ENCODE peak calls at places on chromosomes 4 and X, in five cellular contexts. D is SK-N-SH, M is GM23338, Y is HCT116, H is spleen. Q is an unnamed sample.
A peak's percentile ranks its signal among the peaks of the same experiment; 100 is the strongest.

GRCh38 chr4:31045724-31046318 is 325.7 kb downstream of the PCDH7 start:
- DNase-seq in D (no peak), M (peak; percentile 65), Y (no peak), H (no peak), Q (no peak)

GRCh38 chr4:44157611-44158277 is 290.9 kb downstream of the KCTD8 start:
- DNase-seq in D (no peak), M (no peak), Y (no peak), H (no peak), Q (no peak)

GRCh38 chr4:127905029-127905428 is 24.3 kb downstream of the PLK4 start:
- DNase-seq in D (no peak), M (no peak), Y (no peak), H (no peak), Q (no peak)

GRCh38 chr4:28209371-28209924 is 1348.8 kb downstream of the STIM2 start:
- DNase-seq in D (no peak), M (no peak), Y (no peak), H (no peak), Q (no peak)

GRCh38 chr4:3644849-3645627 is 112.8 kb upstream of the LRPAP1 start:
- DNase-seq in D (no peak), M (no peak), Y (no peak), H (no peak), Q (no peak)

GRCh38 chr4:138572007-138572406 is 329.9 kb upstream of the SLC7A11 start:
- DNase-seq in D (no peak), M (no peak), Y (no peak), H (no peak), Q (no peak)

GRCh38 chr4:100489316-100489715 is 28.5 kb downstream of the EMCN start:
- DNase-seq in D (no peak), M (no peak), Y (no peak), H (no peak), Q (no peak)

GRCh38 chr4:110211007-110211769 is 12.8 kb upstream of the ELOVL6 start:
- DNase-seq in D (peak; percentile 56), M (peak; percentile 70), Y (no peak), H (no peak), Q (no peak)

GRCh38 chr4:76780781-76781697 is 116.9 kb downstream of the SOWAHB start:
- DNase-seq in D (no peak), M (no peak), Y (no peak), H (no peak), Q (no peak)

GRCh38 chr4:173494013-173494970 is 35.7 kb downstream of the HAND2 start:
- DNase-seq in D (no peak), M (peak; percentile 96), Y (peak; percentile 72), H (peak; percentile 81), Q (peak; percentile 53)

GRCh38 chrX:107878106-107878505 is 52.4 kb downstream of the MID2 start:
- DNase-seq in D (no peak), M (no peak), Y (no peak), H (no peak), Q (no peak)

GRCh38 chr4:112327950-112328349 is 30.8 kb downstream of the ALPK1 start:
- DNase-seq in D (peak; percentile 27), M (peak; percentile 77), Y (peak; percentile 32), H (peak; percentile 62), Q (no peak)

GRCh38 chr4:27974339-27974738 is 1113.7 kb downstream of the STIM2 start:
- DNase-seq in D (no peak), M (no peak), Y (no peak), H (no peak), Q (no peak)

GRCh38 chrX:72201836-72202536 is 20.4 kb downstream of the PIN4 start:
- DNase-seq in D (no peak), M (no peak), Y (no peak), H (no peak), Q (peak; percentile 61)

GRCh38 chrX:103552236-103552635 is 32.9 kb upstream of the RAB40A start:
- DNase-seq in D (no peak), M (no peak), Y (no peak), H (no peak), Q (no peak)

GRCh38 chrX:20352504-20352903 is 85.8 kb upstream of the RPS6KA3 start:
- DNase-seq in D (no peak), M (no peak), Y (no peak), H (no peak), Q (no peak)

GRCh38 chrX:116240446-116240845 is 69.9 kb downstream of the AGTR2 start:
- DNase-seq in D (no peak), M (no peak), Y (no peak), H (no peak), Q (no peak)

GRCh38 chrX:103663921-103664320 is 22.6 kb downstream of the MORF4L2 start:
- DNase-seq in D (no peak), M (peak; percentile 9), Y (no peak), H (no peak), Q (no peak)

GRCh38 chr4:122450847-122451246 is 5.7 kb downstream of the IL2 start:
- DNase-seq in D (no peak), M (peak; percentile 91), Y (peak; percentile 73), H (no peak), Q (no peak)

GRCh38 chrX:113651306-113651705 is 810.7 kb upstream of the AMOT start:
- DNase-seq in D (no peak), M (no peak), Y (no peak), H (no peak), Q (no peak)

GRCh38 chr4:29704059-29704458 is 1016.1 kb upstream of the PCDH7 start:
- DNase-seq in D (no peak), M (no peak), Y (no peak), H (no peak), Q (no peak)

GRCh38 chr4:145183023-145183422 is 2.6 kb upstream of the OTUD4 start:
- DNase-seq in D (no peak), M (no peak), Y (no peak), H (no peak), Q (no peak)

GRCh38 chrX:119410027-119410819 is 11.1 kb downstream of the SLC25A43 start:
- DNase-seq in D (no peak), M (no peak), Y (peak; percentile 49), H (no peak), Q (no peak)

GRCh38 chrX:44889824-44890223 is 16.8 kb downstream of the KDM6A start:
- DNase-seq in D (no peak), M (no peak), Y (no peak), H (no peak), Q (no peak)

GRCh38 chrX:24371391-24371972 is 11.0 kb downstream of the SUPT20HL1 start:
- DNase-seq in D (peak; percentile 69), M (peak; percentile 87), Y (peak; percentile 44), H (no peak), Q (peak; percentile 8)

GRCh38 chr4:40493160-40493559 is 136.5 kb downstream of the RBM47 start:
- DNase-seq in D (no peak), M (no peak), Y (no peak), H (no peak), Q (no peak)

GRCh38 chr4:106287353-106287969 is 28.5 kb downstream of the TBCK start:
- DNase-seq in D (no peak), M (no peak), Y (no peak), H (no peak), Q (peak; percentile 17)

GRCh38 chr4:98510757-98511517 is 147.5 kb downstream of the TSPAN5 start:
- DNase-seq in D (no peak), M (no peak), Y (no peak), H (no peak), Q (no peak)

GRCh38 chr4:153409924-153410501 is 56.1 kb upstream of the TMEM131L start:
- DNase-seq in D (no peak), M (no peak), Y (no peak), H (no peak), Q (no peak)

GRCh38 chr4:16577177-16577576 is 321.3 kb downstream of the LDB2 start:
- DNase-seq in D (no peak), M (no peak), Y (no peak), H (no peak), Q (no peak)

GRCh38 chr4:155908187-155909139 is 5.0 kb downstream of the TDO2 start:
- DNase-seq in D (no peak), M (no peak), Y (no peak), H (no peak), Q (no peak)

DNA sequence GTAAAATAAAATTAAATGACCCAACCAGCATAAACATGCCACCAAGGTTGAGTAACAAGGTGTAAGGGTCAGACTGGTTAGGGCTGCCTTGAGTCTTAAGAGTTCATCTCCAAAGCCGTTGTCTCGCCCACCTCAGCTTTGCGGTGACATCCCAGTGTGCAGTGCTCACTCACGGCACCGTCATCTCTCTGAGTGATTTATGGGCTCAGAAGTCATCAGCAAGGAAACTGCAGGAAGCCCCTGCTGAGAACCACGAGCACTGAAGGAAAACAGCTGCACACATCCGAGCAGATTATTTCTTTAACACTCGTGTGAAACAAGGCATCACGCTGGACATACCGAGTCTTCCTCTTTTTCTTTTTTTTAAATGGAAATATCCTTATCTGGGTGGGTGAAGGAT is 411.1 kb downstream of the TRIML1 start:
- DNase-seq in D (no peak), M (no peak), Y (no peak), H (no peak), Q (no peak)
- TF ChIP-seq POLR2AphosphoS5 in D (no peak), M (no peak), Y (no peak), H (no peak), Q (no peak)

GRCh38 chr4:37990731-37991130 is 30.5 kb downstream of the PTTG2 start:
- DNase-seq in D (no peak), M (no peak), Y (no peak), H (no peak), Q (no peak)
- H3K4me1 ChIP-seq in D (peaks cover 2% of the 10 kb centered on the region), M (peaks cover 63% of the 10 kb centered on the region), Y (peaks cover 5% of the 10 kb centered on the region), H (peaks cover 41% of the 10 kb centered on the region), Q (no peaks in the 10 kb centered on the region)

DNA sequence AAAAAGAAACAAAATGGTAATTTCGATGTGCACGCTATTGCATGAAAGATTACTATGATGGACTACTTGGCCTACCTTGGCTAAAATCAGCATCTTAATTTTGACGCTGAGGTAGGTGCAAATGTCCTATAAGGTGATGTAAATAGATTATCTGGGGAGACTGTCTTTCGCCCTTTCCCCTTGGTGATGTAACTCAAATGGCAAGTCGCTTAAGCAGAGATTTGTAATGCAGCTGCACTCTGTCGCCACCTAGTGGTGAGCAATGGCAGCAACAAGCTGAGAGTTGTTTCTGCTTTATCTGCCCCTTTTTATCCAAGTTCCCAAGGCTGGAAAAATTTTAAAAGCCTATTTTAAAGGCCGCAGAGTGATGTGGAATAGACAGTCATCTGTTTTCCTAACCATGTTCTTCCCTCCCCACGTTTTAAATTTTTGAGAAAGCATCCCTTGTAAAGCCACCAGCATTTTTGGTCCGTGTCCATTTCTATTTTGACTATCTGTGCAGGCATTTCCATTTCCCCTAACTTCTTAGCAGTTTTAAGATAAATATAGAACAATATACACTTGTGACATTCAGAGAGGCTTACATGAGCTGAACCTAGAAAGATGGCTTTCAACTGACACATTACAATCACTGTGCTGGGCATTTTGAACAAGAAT is 62.4 kb upstream of the PDLIM3 start:
- DNase-seq in D (peak; percentile 73), M (peak; percentile 80), Y (peak; percentile 66), H (peak; percentile 87), Q (peak; percentile 69)
- TF ChIP-seq POLR2AphosphoS5 in D (no peak), M (no peak), Y (no peak), H (peak; percentile 59), Q (no peak)

GRCh38 chr4:177005801-177006230 is 213.1 kb upstream of the VEGFC start:
- DNase-seq in D (no peak), M (no peak), Y (no peak), H (no peak), Q (peak; percentile 13)
- H3K4me1 ChIP-seq in D (no peaks in the 10 kb centered on the region), M (no peaks in the 10 kb centered on the region), Y (no peaks in the 10 kb centered on the region), H (no peaks in the 10 kb centered on the region), Q (no peaks in the 10 kb centered on the region)

GRCh38 chr4:147916351-147916750 is 184.5 kb downstream of the ARHGAP10 start:
- DNase-seq in D (no peak), M (no peak), Y (no peak), H (no peak), Q (no peak)
- TF ChIP-seq POLR2AphosphoS5 in D (no peak), M (no peak), Y (no peak), H (no peak), Q (no peak)

GRCh38 chr4:53014881-53015280 is 152.8 kb downstream of the RASL11B start:
- DNase-seq in D (no peak), M (no peak), Y (no peak), H (no peak), Q (no peak)
- H3K4me1 ChIP-seq in D (peaks cover 57% of the 10 kb centered on the region), M (no peaks in the 10 kb centered on the region), Y (no peaks in the 10 kb centered on the region), H (peaks cover 7% of the 10 kb centered on the region), Q (peaks cover 3% of the 10 kb centered on the region)